ENCODE peak calls at places on chromosomes 6 and 20, in seven cellular contexts. H, A, Y, K, W, Q and C are unnamed samples.

GRCh38 chr6:135537782-135538301 is 40.3 kb upstream of the AHI1 start:
- DNase-seq in K (no peak), W (no peak), A (peak; percentile 34), Y (no peak), Q (no peak), H (no peak), C (no peak)

GRCh38 chr20:18252597-18253451 is 35.5 kb upstream of the ZNF133 start:
- DNase-seq in W (no peak), A (peak; percentile 73), Y (no peak), K (no peak), Q (no peak), H (no peak), C (no peak)

GRCh38 chr6:118581489-118581959 is 33.4 kb downstream of the PLN start:
- DNase-seq in A (no peak), Y (peak; percentile 57), H (no peak), Q (no peak), K (no peak), W (no peak), C (no peak)

GRCh38 chr20:56765172-56766073 is 136.3 kb downstream of the TFAP2C start:
- DNase-seq in H (no peak), Q (no peak), K (no peak), W (no peak), Y (no peak), A (no peak), C (no peak)

GRCh38 chr6:42909835-42910234 is 6.0 kb upstream of the PTCRA start:
- DNase-seq in Q (no peak), A (no peak), W (no peak), K (no peak), H (no peak), Y (no peak), C (no peak)

GRCh38 chr6:52910091-52910490 is 593 bp upstream of the GSTA3 start:
- DNase-seq in Y (no peak), K (no peak), Q (no peak), W (no peak), H (no peak), A (no peak), C (no peak)

GRCh38 chr20:3046677-3047462 is 1.0 kb downstream of the MRPS26 start:
- DNase-seq in W (no peak), A (peak; percentile 34), Q (peak; percentile 47), K (no peak), H (no peak), Y (peak; percentile 18), C (peak; percentile 83)

GRCh38 chr20:45402946-45403345 is 5.1 kb upstream of the DBNDD2 start:
- DNase-seq in A (no peak), K (no peak), W (no peak), Y (no peak), H (no peak), Q (no peak), C (no peak)

GRCh38 chr6:28606424-28607391 is 81.0 kb downstream of the GPX5 start:
- DNase-seq in W (peak; percentile 45), H (no peak), Q (peak; percentile 83), A (peak; percentile 87), Y (peak; percentile 51), K (peak; percentile 90), C (peak; percentile 30)

GRCh38 chr6:31068738-31069340 is 43.5 kb downstream of the C6orf15 start:
- DNase-seq in A (peak; percentile 81), H (peak; percentile 36), W (no peak), K (peak; percentile 86), Y (peak; percentile 85), Q (peak; percentile 73), C (peak; percentile 55)

GRCh38 chr20:38343107-38343797 is 3.0 kb upstream of the LBP start:
- DNase-seq in A (no peak), Q (peak; percentile 84), K (no peak), H (no peak), W (no peak), Y (peak; percentile 85), C (no peak)

DNA sequence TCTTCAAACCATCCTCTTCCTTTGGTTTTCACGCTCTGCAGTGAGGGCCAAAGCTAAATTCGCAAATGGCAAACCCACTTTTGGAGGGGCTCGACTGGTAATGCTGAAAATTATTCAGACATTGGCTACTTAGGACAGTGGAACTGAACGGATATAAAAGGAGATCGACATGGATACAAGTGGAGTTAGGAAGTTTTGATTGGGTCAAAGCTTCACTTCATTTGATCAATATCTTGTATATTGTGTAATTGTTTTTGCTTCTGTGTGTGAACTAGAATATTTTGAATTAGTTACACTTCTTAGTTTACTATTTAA is 1.2 kb downstream of the FAM8A1 start:
- DNase-seq in A (no peak), H (no peak), W (no peak), Q (no peak), Y (no peak), K (peak; percentile 18), C (no peak)
- TF ChIP-seq JUND in A (no peak), H (no peak), W (no peak), Q (no peak), Y (no peak), K (no peak), C (no peak)

GRCh38 chr20:10613911-10614310 is 59.9 kb downstream of the JAG1 start:
- DNase-seq in W (no peak), A (no peak), Y (no peak), H (no peak), K (no peak), Q (no peak), C (no peak)
- TF ChIP-seq JUND in W (no peak), A (no peak), Y (no peak), H (no peak), K (no peak), Q (no peak), C (no peak)

GRCh38 chr20:6740096-6740495 is 27.4 kb upstream of the BMP2 start:
- DNase-seq in Y (no peak), W (no peak), A (no peak), Q (no peak), K (no peak), H (no peak), C (no peak)

GRCh38 chr20:6744171-6744570 is 23.3 kb upstream of the BMP2 start:
- DNase-seq in Q (no peak), A (no peak), W (no peak), H (no peak), Y (no peak), K (no peak), C (no peak)

GRCh38 chr20:6739406-6739805 is 28.1 kb upstream of the BMP2 start:
- DNase-seq in A (no peak), W (no peak), Q (no peak), Y (no peak), K (no peak), H (no peak), C (no peak)

GRCh38 chr20:6746901-6747609 is 20.4 kb upstream of the BMP2 start:
- DNase-seq in A (no peak), Q (peak; percentile 25), Y (no peak), H (no peak), K (no peak), W (peak; percentile 45), C (no peak)

DNA sequence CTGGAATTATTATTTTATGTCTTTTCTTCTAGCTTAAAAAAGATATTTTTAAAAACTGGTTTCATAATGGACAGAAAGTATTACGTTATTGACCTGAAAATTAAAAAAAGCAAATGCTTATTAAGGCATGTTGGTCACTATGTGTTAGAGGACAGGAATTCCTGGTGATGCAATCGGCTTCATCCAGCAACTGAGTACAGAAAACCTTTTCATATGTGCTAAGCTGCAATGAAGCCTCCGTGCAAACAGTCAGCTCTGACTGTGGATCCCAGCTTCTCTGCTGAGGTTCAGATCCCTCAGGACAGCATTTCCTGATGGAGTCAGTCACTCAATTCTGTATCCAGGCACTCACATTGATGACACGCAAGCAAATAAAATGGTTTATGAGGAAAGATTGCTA is 22.7 kb upstream of the BMP2 start:
- DNase-seq in H (no peak), W (no peak), K (no peak), Q (no peak), A (no peak), Y (no peak), C (no peak)
- TF ChIP-seq JUND in H (no peak), W (no peak), K (no peak), Q (no peak), A (no peak), Y (no peak), C (no peak)

GRCh38 chr6:14148471-14148870 is 30.9 kb downstream of the CD83 start:
- DNase-seq in A (no peak), Y (no peak), H (no peak), K (no peak), W (no peak), Q (no peak), C (no peak)

GRCh38 chr6:14147891-14148290 is 30.3 kb downstream of the CD83 start:
- DNase-seq in K (no peak), W (no peak), Y (no peak), Q (no peak), H (no peak), A (no peak), C (no peak)

GRCh38 chr6:14146459-14147096 is 29.0 kb downstream of the CD83 start:
- DNase-seq in H (no peak), W (no peak), K (no peak), Y (no peak), A (no peak), Q (no peak), C (no peak)

GRCh38 chr6:14151773-14152172 is 34.2 kb downstream of the CD83 start:
- DNase-seq in A (no peak), W (no peak), H (no peak), Q (no peak), Y (no peak), K (no peak), C (no peak)

DNA sequence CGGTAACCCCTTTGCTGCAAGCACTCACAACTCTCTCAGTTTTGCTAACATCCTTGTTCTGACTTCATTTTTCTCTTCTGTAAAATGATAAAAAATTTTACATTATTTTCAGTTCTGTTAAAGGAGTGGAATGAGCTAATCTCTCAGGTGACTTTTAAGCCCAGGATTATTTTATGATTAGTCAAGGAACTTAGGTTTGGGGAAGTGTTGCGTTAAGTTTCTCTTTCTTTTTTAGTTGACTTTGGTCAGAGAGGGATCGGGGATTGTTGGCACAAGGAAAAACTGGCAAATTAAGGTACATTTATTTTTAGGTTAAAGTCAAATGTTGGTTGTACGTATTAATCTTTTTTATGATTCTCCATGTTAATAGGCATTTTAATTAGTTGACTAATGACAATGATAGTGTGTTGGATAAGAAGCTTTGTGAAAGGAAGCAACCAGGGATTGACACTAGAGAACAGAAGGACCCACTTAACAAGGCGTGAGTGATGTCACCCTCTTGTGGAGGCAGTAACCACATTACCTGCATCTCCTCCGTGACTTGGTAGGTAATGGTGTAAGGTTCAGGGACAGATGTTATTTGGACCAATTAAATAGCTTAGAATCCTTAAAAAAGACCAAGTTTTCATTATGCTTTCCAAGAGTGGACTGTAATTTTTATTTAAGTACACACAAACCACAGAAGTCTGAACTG is 31.6 kb downstream of the CD83 start:
- DNase-seq in H (no peak), Y (no peak), W (no peak), A (no peak), K (no peak), Q (no peak), C (no peak)
- TF ChIP-seq JUND in H (no peak), Y (no peak), W (no peak), A (no peak), K (no peak), Q (no peak), C (no peak)